ENCODE peak calls at places on chromosomes 12 and 14, in six cellular contexts. M is neural progenitor cell, X is colonic mucosa, A is ELF-1, R is non-pigmented ciliary epithelial cell, L is NCI-H1436 treated with DMSO at 0.1 percent for 48 hours. O is an unnamed sample.

GRCh38 chr12:100955139-100955538 is 160.6 kb downstream of the ANO4 start:
- DNase-seq in M (no peak), A (peak), L (no peak), R (peak), X (no peak), O (no peak)

GRCh38 chr12:107369679-107370078 is 276.3 kb upstream of the CRY1 start:
- DNase-seq in R (no peak), X (no peak), A (no peak), L (no peak), M (no peak), O (no peak)

GRCh38 chr12:13278249-13278787 is 81.8 kb downstream of the EMP1 start:
- DNase-seq in A (peak), R (no peak), L (no peak), M (peak), X (peak), O (no peak)

GRCh38 chr14:95197498-95198010 is 40.2 kb upstream of the DICER1 start:
- DNase-seq in R (no peak), A (peak), M (peak), X (no peak), L (no peak), O (no peak)

GRCh38 chr14:70671652-70672327 is 30.1 kb downstream of the TTC9 start:
- DNase-seq in L (no peak), A (no peak), M (peak), R (no peak), X (no peak), O (no peak)

GRCh38 chr14:101719708-101720107 is 41.8 kb upstream of the PPP2R5C start:
- DNase-seq in A (no peak), R (no peak), X (peak), M (no peak), L (no peak), O (no peak)

GRCh38 chr12:7327913-7328312 is 24.0 kb downstream of the ACSM4 start:
- DNase-seq in L (no peak), A (no peak), R (no peak), M (no peak), X (no peak), O (no peak)

GRCh38 chr12:43444940-43445564 is 107.0 kb downstream of the ADAMTS20 start:
- DNase-seq in L (no peak), A (peak), X (peak), R (peak), M (peak), O (peak)

GRCh38 chr12:6228535-6229223 is 28.5 kb downstream of the CD9 start:
- DNase-seq in X (peak), L (no peak), R (no peak), A (no peak), M (no peak), O (no peak)

GRCh38 chr12:100398307-100398706 is 41.4 kb downstream of the SLC17A8 start:
- DNase-seq in M (no peak), R (no peak), X (peak), A (no peak), L (no peak), O (no peak)

GRCh38 chr12:65765436-65765813 is 58.9 kb upstream of the HMGA2 start:
- DNase-seq in A (no peak), M (no peak), L (no peak), R (peak), X (no peak), O (no peak)

GRCh38 chr12:72075401-72075800 is 136.8 kb downstream of the TPH2 start:
- DNase-seq in X (no peak), L (no peak), A (no peak), M (no peak), R (no peak), O (no peak)

GRCh38 chr14:85402546-85403162 is 127.3 kb upstream of the FLRT2 start:
- DNase-seq in R (no peak), M (no peak), A (no peak), L (no peak), X (no peak), O (no peak)

GRCh38 chr12:62600038-62600437 is 133.4 kb downstream of the MON2 start:
- DNase-seq in L (no peak), M (no peak), X (no peak), A (no peak), R (no peak), O (no peak)

GRCh38 chr14:65810326-65810725 is 397.8 kb downstream of the FUT8 start:
- DNase-seq in M (peak), A (no peak), L (no peak), X (no peak), R (no peak), O (no peak)

GRCh38 chr12:46455648-46456352 is 83.2 kb upstream of the SLC38A2 start:
- DNase-seq in M (no peak), A (peak), X (no peak), R (no peak), L (no peak), O (no peak)

GRCh38 chr12:99810718-99811593 is 163.4 kb downstream of the GARIN6 start:
- DNase-seq in M (no peak), A (no peak), X (no peak), L (peak), R (no peak), O (no peak)

GRCh38 chr12:115383668-115384067 is 699.7 kb upstream of the TBX3 start:
- DNase-seq in A (no peak), R (peak), L (no peak), X (no peak), M (no peak), O (peak)

GRCh38 chr12:97944576-97944975 is 482.0 kb downstream of the RMST start:
- DNase-seq in X (no peak), L (no peak), A (no peak), R (no peak), M (no peak), O (no peak)

GRCh38 chr12:1937481-1938224 is 19.2 kb upstream of the CACNA2D4 start:
- DNase-seq in R (no peak), M (no peak), X (peak), L (peak), A (no peak), O (no peak)

GRCh38 chr14:34536951-34537676 is 2.4 kb downstream of the EAPP start:
- DNase-seq in M (no peak), X (no peak), A (peak), L (no peak), R (peak), O (no peak)

GRCh38 chr14:101248840-101249675 is 312.2 kb upstream of the DIO3 start:
- DNase-seq in M (no peak), L (no peak), X (peak), A (no peak), R (no peak), O (no peak)

GRCh38 chr12:4454315-4454860 is 8.8 kb upstream of the FGF6 start:
- DNase-seq in L (no peak), A (no peak), R (no peak), M (no peak), X (no peak), O (no peak)

GRCh38 chr14:25537846-25538455 is 488.0 kb upstream of the STXBP6 start:
- DNase-seq in R (no peak), A (peak), L (no peak), M (peak), X (peak), O (no peak)

GRCh38 chr14:72780771-72781170 is 113.1 kb downstream of the DPF3 start:
- DNase-seq in L (no peak), A (no peak), M (no peak), X (peak), R (peak), O (peak)

GRCh38 chr12:54352022-54352531 is 12.2 kb downstream of the GPR84 start:
- DNase-seq in M (peak), R (no peak), A (peak), X (no peak), L (no peak), O (no peak)

GRCh38 chr14:76430017-76430416 is 54.1 kb downstream of the ESRRB start:
- DNase-seq in R (no peak), X (no peak), A (no peak), L (no peak), M (no peak), O (no peak)

GRCh38 chr12:28899951-28900350 is 249.1 kb upstream of the FAR2 start:
- DNase-seq in A (no peak), X (no peak), M (no peak), L (no peak), R (peak), O (peak)

GRCh38 chr14:106417224-106418049 is 891.1 kb downstream of the TMEM121 start:
- DNase-seq in A (peak), R (no peak), X (peak), L (no peak), M (peak), O (no peak)

GRCh38 chr14:29741909-29742401 is 185.7 kb downstream of the PRKD1 start:
- DNase-seq in A (no peak), L (no peak), M (no peak), R (no peak), X (no peak), O (no peak)

GRCh38 chr12:8822298-8822697 is at the start of gene A2ML1:
- DNase-seq in L (no peak), R (no peak), A (no peak), M (no peak), X (no peak), O (no peak)

O was measured in AG09309.